ENCODE peak calls at places on chromosomes 16 and 17, in five cellular contexts. N is RPMI8226, X is Kasumi-1, T is A549, P is progenitor cell of endocrine pancreas. F is an unnamed sample.

GRCh38 chr16:7316266-7316888 is 16.3 kb upstream of the RBFOX1 start:
- DNase-seq in N (no peak), X (no peak), T (no peak), P (no peak), F (no peak)

GRCh38 chr17:50903604-50904521 is 37.7 kb upstream of the TOB1 start:
- DNase-seq in N (no peak), X (no peak), T (no peak), P (no peak), F (no peak)

GRCh38 chr17:67239597-67239996 is 5.4 kb downstream of the HELZ start:
- DNase-seq in N (no peak), X (no peak), T (no peak), P (no peak), F (no peak)

GRCh38 chr16:3098459-3099394 is at the start of gene ZSCAN10:
- DNase-seq in N (no peak), X (no peak), T (no peak), P (no peak), F (no peak)

GRCh38 chr16:89711601-89712475 is 8.9 kb downstream of the VPS9D1 start:
- DNase-seq in N (peak), X (peak), T (peak), P (no peak), F (no peak)

GRCh38 chr17:81391964-81392908 is 3.0 kb upstream of the BAHCC1 start:
- DNase-seq in N (no peak), X (peak), T (no peak), P (no peak), F (no peak)

GRCh38 chr17:3761061-3761917 is 37.6 kb downstream of the HASPIN start:
- DNase-seq in N (no peak), X (no peak), T (no peak), P (no peak), F (no peak)

GRCh38 chr17:44770526-44770925 is 11.7 kb downstream of the ADAM11 start:
- DNase-seq in N (no peak), X (no peak), T (no peak), P (no peak), F (no peak)

GRCh38 chr16:67165121-67166034 is 833 bp downstream of the HSF4 start:
- DNase-seq in N (no peak), X (no peak), T (no peak), P (no peak), F (no peak)

GRCh38 chr16:66824006-66824405 is 6.8 kb downstream of the NAE1 start:
- DNase-seq in N (no peak), X (no peak), T (no peak), P (no peak), F (no peak)

GRCh38 chr17:68599091-68599872 is 1.9 kb downstream of the FAM20A start:
- DNase-seq in N (no peak), X (no peak), T (no peak), P (no peak), F (no peak)

GRCh38 chr17:78645421-78646295 is 68.5 kb upstream of the DNAH17 start:
- DNase-seq in N (peak), X (no peak), T (peak), P (no peak), F (no peak)

GRCh38 chr17:34205401-34205800 is 49.7 kb upstream of the CCL2 start:
- DNase-seq in N (no peak), X (no peak), T (no peak), P (no peak), F (no peak)

GRCh38 chr17:13002761-13003453 is 14.9 kb downstream of the ELAC2 start:
- DNase-seq in N (peak), X (peak), T (peak), P (peak), F (peak)

GRCh38 chr16:69084301-69084700 is 21.2 kb upstream of the HAS3 start:
- DNase-seq in N (no peak), X (no peak), T (no peak), P (no peak), F (no peak)

GRCh38 chr17:13337864-13338371 is 263.8 kb downstream of the HS3ST3A1 start:
- DNase-seq in N (peak), X (peak), T (peak), P (no peak), F (peak)

GRCh38 chr16:30948956-30949654 is at the start of gene ORAI3:
- DNase-seq in N (peak), X (peak), T (peak), P (peak), F (no peak)

GRCh38 chr17:38749222-38750043 is 1.3 kb upstream of the PCGF2 start:
- DNase-seq in N (peak), X (no peak), T (peak), P (peak), F (peak)

GRCh38 chr16:84593825-84594724 is 23.8 kb downstream of the COTL1 start:
- DNase-seq in N (peak), X (no peak), T (no peak), P (no peak), F (no peak)

GRCh38 chr16:4371481-4372314 is at the start of gene VASN:
- DNase-seq in N (no peak), X (peak), T (peak), P (peak), F (peak)

GRCh38 chr16:80620656-80621605 is 80.1 kb downstream of the DYNLRB2 start:
- DNase-seq in N (no peak), X (no peak), T (no peak), P (no peak), F (no peak)

GRCh38 chr17:44736551-44737240 is 22.1 kb upstream of the ADAM11 start:
- DNase-seq in N (no peak), X (no peak), T (no peak), P (no peak), F (no peak)

GRCh38 chr17:70855401-70856054 is 686.2 kb downstream of the KCNJ2 start:
- DNase-seq in N (no peak), X (no peak), T (no peak), P (no peak), F (peak)

GRCh38 chr17:69608808-69609494 is 194.5 kb downstream of the MAP2K6 start:
- DNase-seq in N (no peak), X (no peak), T (no peak), P (no peak), F (no peak)

GRCh38 chr16:54928421-54929089 is 2.1 kb upstream of the IRX5 start:
- DNase-seq in N (peak), X (peak), T (peak), P (no peak), F (no peak)

GRCh38 chr16:24075302-24075701 is 180.8 kb upstream of the CACNG3 start:
- DNase-seq in N (no peak), X (no peak), T (no peak), P (no peak), F (no peak)

GRCh38 chr16:309476-309875 is 26.5 kb downstream of the PDIA2 start:
- DNase-seq in N (no peak), X (no peak), T (no peak), P (no peak), F (no peak)

F was measured in NCI-H2029.